ENCODE peak calls at places on chromosomes 16 and 17, in eight cellular contexts. Q, H, U, P, Z, N, S and Y are unnamed samples.

GRCh38 chr16:50627419-50627818 is 53.7 kb downstream of the SNX20 start:
- DNase-seq in Z (no peak), H (peak), P (peak), S (peak), N (no peak), Q (no peak), U (no peak), Y (peak)

GRCh38 chr17:14091367-14091766 is 22.1 kb downstream of the COX10 start:
- DNase-seq in Q (no peak), U (no peak), S (no peak), H (peak), P (no peak), Z (no peak), N (peak), Y (no peak)

GRCh38 chr17:59423137-59423703 is 91.8 kb downstream of the YPEL2 start:
- DNase-seq in N (peak), U (no peak), H (peak), Z (peak), S (no peak), P (no peak), Q (no peak), Y (peak)

GRCh38 chr16:71360378-71360777 is 1.9 kb downstream of the CALB2 start:
- DNase-seq in S (no peak), P (no peak), H (peak), Q (no peak), U (no peak), Z (peak), N (peak), Y (peak)

GRCh38 chr16:6573577-6573976 is 759.1 kb upstream of the RBFOX1 start:
- DNase-seq in Q (no peak), S (no peak), N (no peak), H (no peak), U (no peak), P (no peak), Z (no peak), Y (no peak)

GRCh38 chr17:83057397-83057761 is 22.0 kb upstream of the METRNL start:
- DNase-seq in Z (no peak), Q (no peak), U (no peak), S (no peak), H (no peak), P (no peak), N (no peak), Y (no peak)

GRCh38 chr17:27800522-27800921 is at the start of gene NOS2:
- DNase-seq in H (no peak), P (no peak), U (no peak), Z (no peak), S (no peak), Q (no peak), N (no peak), Y (no peak)

GRCh38 chr17:66676421-66676820 is 158.5 kb upstream of the CACNG5 start:
- DNase-seq in S (no peak), Q (no peak), U (no peak), N (no peak), H (peak), Z (peak), P (no peak), Y (peak)

GRCh38 chr17:40937384-40937819 is at the start of gene KRT23:
- DNase-seq in Q (no peak), Z (no peak), U (no peak), S (no peak), H (no peak), P (no peak), N (no peak), Y (no peak)

GRCh38 chr17:2814049-2814448 is 17.8 kb downstream of the RAP1GAP2 start:
- DNase-seq in Q (no peak), N (no peak), P (no peak), Z (no peak), S (peak), U (no peak), H (no peak), Y (no peak)

GRCh38 chr17:50101346-50102163 is 6.4 kb downstream of the PDK2 start:
- DNase-seq in Q (no peak), P (no peak), N (no peak), Z (peak), S (no peak), H (peak), U (no peak), Y (peak)